ENCODE peak calls at places on chromosome 16, in ten cellular contexts. I, X, T, S, R, Y, H, N, K and B are unnamed samples.

GRCh38 chr16:15983898-15984297 is 34.5 kb downstream of the ABCC1 start:
- DNase-seq in I (peak), X (peak), T (no peak), S (no peak), R (no peak), Y (peak), H (no peak), N (no peak), K (no peak), B (no peak)

GRCh38 chr16:17544785-17545184 is 74.0 kb upstream of the XYLT1 start:
- DNase-seq in I (no peak), X (no peak), T (no peak), S (no peak), R (no peak), Y (no peak), H (no peak), N (no peak), K (no peak), B (no peak)

GRCh38 chr16:13453325-13453724 is 466.6 kb upstream of the ERCC4 start:
- DNase-seq in I (peak), X (no peak), T (no peak), S (no peak), R (no peak), Y (peak), H (no peak), N (no peak), K (no peak), B (no peak)

GRCh38 chr16:1535391-1536291 is 2.2 kb downstream of the TMEM204 start:
- DNase-seq in I (no peak), X (no peak), T (no peak), S (no peak), R (no peak), Y (peak), H (no peak), N (no peak), K (no peak), B (no peak)

GRCh38 chr16:58843675-58844074 is 109.6 kb upstream of the GOT2 start:
- DNase-seq in I (peak), X (peak), T (no peak), S (peak), R (no peak), Y (peak), H (no peak), N (no peak), K (peak), B (no peak)

GRCh38 chr16:3364774-3365427 is 9.2 kb downstream of the OR2C1 start:
- DNase-seq in I (peak), X (peak), T (peak), S (peak), R (no peak), Y (peak), H (peak), N (peak), K (peak), B (peak)

GRCh38 chr16:87317766-87318121 is 552 bp upstream of the C16orf95 start:
- DNase-seq in I (peak), X (peak), T (no peak), S (peak), R (peak), Y (no peak), H (peak), N (peak), K (no peak), B (peak)

GRCh38 chr16:73483934-73484712 is 436.2 kb upstream of the ZFHX3 start:
- DNase-seq in I (no peak), X (no peak), T (no peak), S (no peak), R (no peak), Y (no peak), H (no peak), N (no peak), K (no peak), B (no peak)

GRCh38 chr16:66382171-66382965 is 15.9 kb downstream of the CDH5 start:
- DNase-seq in I (peak), X (peak), T (no peak), S (peak), R (no peak), Y (peak), H (peak), N (no peak), K (no peak), B (no peak)

GRCh38 chr16:50245417-50246298 is 20.7 kb upstream of the ADCY7 start:
- DNase-seq in I (peak), X (peak), T (no peak), S (peak), R (peak), Y (peak), H (no peak), N (peak), K (no peak), B (peak)

GRCh38 chr16:11256657-11257130 is 690 bp upstream of the SOCS1 start:
- DNase-seq in I (peak), X (peak), T (no peak), S (peak), R (peak), Y (peak), H (no peak), N (peak), K (no peak), B (peak)

GRCh38 chr16:62709856-62710255 is 673.6 kb upstream of the CDH8 start:
- DNase-seq in I (no peak), X (no peak), T (no peak), S (no peak), R (no peak), Y (no peak), H (no peak), N (no peak), K (no peak), B (no peak)

GRCh38 chr16:2475413-2476344 is 752 bp downstream of the TBC1D24 start:
- DNase-seq in I (no peak), X (no peak), T (no peak), S (no peak), R (no peak), Y (no peak), H (no peak), N (no peak), K (no peak), B (peak)

GRCh38 chr16:13307255-13307654 is 405.9 kb downstream of the SHISA9 start:
- DNase-seq in I (peak), X (no peak), T (no peak), S (no peak), R (no peak), Y (peak), H (no peak), N (no peak), K (no peak), B (peak)

GRCh38 chr16:8571061-8571596 is 19.2 kb downstream of the TMEM114 start:
- DNase-seq in I (peak), X (peak), T (no peak), S (peak), R (no peak), Y (peak), H (no peak), N (no peak), K (no peak), B (peak)

GRCh38 chr16:30063893-30064745 is 1.4 kb upstream of the ALDOA start:
- DNase-seq in I (peak), X (peak), T (no peak), S (no peak), R (no peak), Y (peak), H (peak), N (peak), K (peak), B (peak)

GRCh38 chr16:66660422-66661209 is 35.9 kb downstream of the CMTM4 start:
- DNase-seq in I (peak), X (peak), T (peak), S (peak), R (no peak), Y (peak), H (peak), N (peak), K (no peak), B (peak)

GRCh38 chr16:56988948-56989945 is at the start of gene NLRC5:
- DNase-seq in I (peak), X (peak), T (peak), S (peak), R (peak), Y (peak), H (peak), N (peak), K (no peak), B (peak)

GRCh38 chr16:68354816-68355215 is 44.0 kb downstream of the PRMT7 start:
- DNase-seq in I (no peak), X (no peak), T (no peak), S (no peak), R (no peak), Y (no peak), H (no peak), N (no peak), K (no peak), B (no peak)

GRCh38 chr16:72620348-72620747 is 427.6 kb downstream of the ZFHX3 start:
- DNase-seq in I (no peak), X (no peak), T (no peak), S (no peak), R (no peak), Y (no peak), H (no peak), N (no peak), K (no peak), B (no peak)

GRCh38 chr16:4564661-4565267 is 8.6 kb downstream of the C16orf96 start:
- DNase-seq in I (no peak), X (no peak), T (no peak), S (no peak), R (no peak), Y (no peak), H (no peak), N (no peak), K (no peak), B (no peak)

GRCh38 chr16:4558026-4558425 is 1.9 kb downstream of the C16orf96 start:
- DNase-seq in I (no peak), X (no peak), T (no peak), S (no peak), R (no peak), Y (no peak), H (no peak), N (no peak), K (no peak), B (no peak)

GRCh38 chr16:4556580-4556979 is 440 bp downstream of the C16orf96 start:
- DNase-seq in I (no peak), X (no peak), T (no peak), S (no peak), R (no peak), Y (no peak), H (no peak), N (no peak), K (no peak), B (peak)

GRCh38 chr16:4566144-4566543 is 10.0 kb downstream of the C16orf96 start:
- DNase-seq in I (no peak), X (no peak), T (no peak), S (no peak), R (no peak), Y (no peak), H (no peak), N (no peak), K (peak), B (no peak)

DNA sequence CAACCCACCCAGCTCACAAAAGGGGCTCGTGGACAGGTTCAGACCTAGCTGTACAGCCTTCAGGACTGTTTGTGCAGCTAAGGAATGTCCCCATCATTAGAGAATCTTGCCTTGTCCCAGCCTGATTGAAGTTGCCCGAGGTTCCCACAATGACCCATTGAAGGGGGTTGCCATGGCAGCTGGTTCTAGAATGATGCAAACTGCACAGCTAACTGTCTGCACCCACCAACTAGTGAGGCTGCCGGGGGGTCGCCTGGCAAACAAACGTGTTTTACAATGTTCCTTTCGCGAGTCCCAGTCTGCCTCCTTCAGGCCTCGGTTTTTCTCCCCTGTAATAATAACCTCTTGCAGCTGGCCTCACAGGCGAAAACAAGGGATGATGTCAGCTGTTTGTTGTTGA is 5.4 kb downstream of the C16orf96 start:
- DNase-seq in I (no peak), X (no peak), T (no peak), S (no peak), R (no peak), Y (no peak), H (no peak), N (no peak), K (no peak), B (no peak)
- TF ChIP-seq CTCF in I (no peak), X (no peak), T (no peak), S (no peak), R (no peak), Y (no peak), H (no peak), N (no peak), K (no peak), B (no peak)

DNA sequence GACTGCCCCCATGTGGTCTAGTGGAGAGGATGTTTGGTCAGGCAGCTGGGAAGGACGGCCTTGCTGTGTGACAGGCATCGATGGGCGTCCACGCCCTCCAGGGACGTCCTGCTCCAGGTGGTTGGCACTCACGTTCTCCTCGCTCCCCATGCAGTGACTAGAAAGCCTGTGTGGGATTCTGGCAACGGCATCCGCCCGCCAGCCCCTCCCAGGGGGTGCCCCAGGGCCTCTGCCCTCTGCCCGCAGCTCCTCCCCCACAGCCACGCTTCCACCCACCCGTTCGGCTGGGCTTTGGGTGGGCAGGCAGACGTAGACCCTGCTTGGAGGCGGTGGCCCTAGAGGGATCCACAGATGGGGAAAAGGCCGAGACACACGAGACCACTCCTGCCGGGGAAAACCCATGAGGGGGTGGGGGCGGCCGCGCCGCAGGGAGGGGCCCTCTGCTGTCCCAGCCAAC is 4.7 kb upstream of the IL17C start:
- DNase-seq in I (no peak), X (peak), T (no peak), S (peak), R (peak), Y (no peak), H (no peak), N (no peak), K (peak), B (peak)
- TF ChIP-seq CTCF in I (peak), X (peak), T (no peak), S (peak), R (no peak), Y (peak), H (no peak), N (no peak), K (peak), B (no peak)

DNA sequence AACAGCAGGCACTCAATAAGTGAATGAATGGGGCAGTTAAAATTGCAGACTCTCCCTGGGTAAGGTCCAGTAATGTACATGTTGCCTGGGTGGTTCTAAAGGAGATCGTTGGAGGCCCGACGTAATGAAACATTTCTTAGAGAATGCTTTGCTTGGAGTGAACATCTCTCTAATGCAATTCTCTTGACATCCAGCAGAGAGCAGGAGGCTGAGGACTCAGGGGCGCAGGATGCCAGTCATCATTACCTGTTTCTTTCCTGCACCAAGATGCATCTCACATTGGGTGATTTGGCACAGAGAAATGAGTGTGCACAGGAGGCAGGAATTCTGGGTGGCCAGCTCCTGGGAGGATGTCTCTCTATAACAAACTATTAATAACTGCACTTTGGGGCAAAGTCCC is 130.3 kb upstream of the RBBP6 start:
- DNase-seq in I (no peak), X (no peak), T (no peak), S (no peak), R (no peak), Y (no peak), H (no peak), N (no peak), K (no peak), B (peak)
- TF ChIP-seq CTCF in I (no peak), X (no peak), T (no peak), S (no peak), R (no peak), Y (no peak), H (no peak), N (no peak), K (peak), B (no peak)

DNA sequence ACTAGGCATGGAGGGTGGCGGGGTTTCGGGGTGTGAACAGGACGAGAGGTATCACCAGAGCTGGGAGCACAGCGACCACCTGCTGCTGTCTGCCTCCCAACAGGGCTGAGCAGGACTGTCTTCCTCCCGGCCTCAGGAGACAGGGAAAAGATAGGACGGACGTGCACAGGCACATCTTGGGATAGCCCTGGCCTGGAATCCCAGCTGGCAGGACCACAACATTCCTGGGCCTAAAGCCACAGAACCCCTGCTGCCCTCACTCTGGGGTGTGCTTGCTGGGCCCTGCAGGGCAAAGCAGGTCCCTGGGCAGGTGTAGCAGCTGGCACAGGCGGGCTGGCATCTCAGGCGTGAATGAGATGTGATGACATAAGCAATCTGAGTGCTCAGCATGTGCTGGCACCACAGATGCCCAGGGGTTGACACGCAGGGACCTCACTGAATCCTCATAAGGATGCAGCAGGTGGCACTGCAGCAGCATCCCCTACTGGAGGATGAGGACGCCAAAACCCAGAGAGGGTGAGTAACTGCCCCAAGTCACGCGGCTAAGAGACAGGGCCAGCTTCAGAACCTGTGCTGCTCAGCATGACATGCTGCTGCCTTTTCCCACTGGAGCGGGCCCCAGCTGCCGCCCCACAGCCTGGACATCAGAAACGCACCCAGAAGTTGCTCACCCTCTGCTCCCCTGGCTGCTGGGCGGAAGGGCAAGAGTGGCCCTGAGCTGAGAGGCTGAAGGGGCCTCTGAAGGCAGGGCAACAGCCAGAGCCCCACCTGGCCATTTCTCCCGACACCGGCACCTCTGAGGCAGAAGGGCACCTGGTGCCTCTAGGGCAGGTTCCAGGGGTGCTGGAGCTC is 7.1 kb downstream of the CORO7 start:
- DNase-seq in I (no peak), X (no peak), T (no peak), S (no peak), R (no peak), Y (no peak), H (no peak), N (no peak), K (no peak), B (no peak)
- TF ChIP-seq CTCF in I (peak), X (no peak), T (no peak), S (no peak), R (no peak), Y (no peak), H (no peak), N (no peak), K (peak), B (no peak)

GRCh38 chr16:49112754-49113153 is 168.9 kb downstream of the CBLN1 start:
- DNase-seq in I (no peak), X (no peak), T (no peak), S (no peak), R (no peak), Y (no peak), H (peak), N (no peak), K (no peak), B (no peak)

GRCh38 chr16:49108611-49109010 is 173.0 kb downstream of the CBLN1 start:
- DNase-seq in I (no peak), X (no peak), T (no peak), S (no peak), R (no peak), Y (no peak), H (no peak), N (no peak), K (no peak), B (no peak)

GRCh38 chr16:49116873-49117272 is 164.8 kb downstream of the CBLN1 start:
- DNase-seq in I (no peak), X (no peak), T (no peak), S (no peak), R (no peak), Y (no peak), H (no peak), N (no peak), K (no peak), B (no peak)

GRCh38 chr16:49115956-49116355 is 165.7 kb downstream of the CBLN1 start:
- DNase-seq in I (no peak), X (no peak), T (no peak), S (no peak), R (no peak), Y (no peak), H (no peak), N (no peak), K (no peak), B (no peak)

DNA sequence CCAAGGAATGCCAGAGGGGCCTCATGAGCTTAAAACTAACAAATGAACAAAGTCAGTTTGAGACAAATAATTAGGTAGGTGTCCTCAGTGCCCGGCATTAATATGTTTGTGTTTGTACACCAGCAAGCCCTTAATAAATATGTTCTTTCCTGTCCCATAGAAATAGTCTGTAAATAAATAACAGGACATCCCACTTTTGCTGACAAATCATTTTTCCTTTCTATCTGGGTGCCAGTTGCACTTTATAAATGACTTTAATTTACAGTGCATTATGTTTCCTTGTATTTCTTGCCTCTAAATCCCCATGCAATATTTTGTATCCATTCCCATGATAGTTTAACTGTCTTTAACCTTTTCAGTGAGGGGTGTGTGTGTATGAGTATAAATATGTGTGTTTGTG is 170.3 kb downstream of the CBLN1 start:
- DNase-seq in I (no peak), X (no peak), T (no peak), S (no peak), R (no peak), Y (no peak), H (no peak), N (no peak), K (no peak), B (no peak)
- TF ChIP-seq CTCF in I (no peak), X (no peak), T (no peak), S (no peak), R (no peak), Y (no peak), H (no peak), N (no peak), K (no peak), B (no peak)

GRCh38 chr16:83717308-83717707 is 90.5 kb upstream of the HSBP1 start:
- DNase-seq in I (no peak), X (no peak), T (no peak), S (no peak), R (no peak), Y (no peak), H (no peak), N (no peak), K (no peak), B (no peak)
- TF ChIP-seq CTCF in I (no peak), X (no peak), T (no peak), S (no peak), R (no peak), Y (no peak), H (no peak), N (no peak), K (no peak), B (no peak)